ENCODE peak calls at places on chromosomes 12 and 14, in four cellular contexts. One of them, this sample, is unnamed.

GRCh38 chr12:94831081-94831747 is 172.3 kb downstream of the NDUFA12 start:
- DNase-seq in neural crest cell: no peak
- DNase-seq in IMR-90: no peak
- DNase-seq in amniotic stem cell: no peak
- DNase-seq in this sample: no peak

GRCh38 chr12:26109343-26109841 is 15.4 kb downstream of the BHLHE41 start:
- DNase-seq in neural crest cell: no peak
- DNase-seq in IMR-90: peak
- DNase-seq in amniotic stem cell: no peak
- DNase-seq in this sample: no peak

GRCh38 chr12:95218164-95218851 is 701 bp downstream of the VEZT start:
- DNase-seq in neural crest cell: no peak
- DNase-seq in IMR-90: peak
- DNase-seq in amniotic stem cell: peak
- DNase-seq in this sample: no peak

GRCh38 chr12:76927170-76927784 is 48.5 kb upstream of the CSRP2 start:
- DNase-seq in neural crest cell: peak
- DNase-seq in IMR-90: peak
- DNase-seq in amniotic stem cell: no peak
- DNase-seq in this sample: no peak

GRCh38 chr14:59425322-59425945 is 39.7 kb downstream of the GPR135 start:
- DNase-seq in neural crest cell: no peak
- DNase-seq in IMR-90: peak
- DNase-seq in amniotic stem cell: no peak
- DNase-seq in this sample: no peak

GRCh38 chr12:123807670-123808069 is 45.6 kb downstream of the DNAH10 start:
- DNase-seq in neural crest cell: no peak
- DNase-seq in IMR-90: no peak
- DNase-seq in amniotic stem cell: no peak
- DNase-seq in this sample: no peak

GRCh38 chr12:103455020-103455763 is 40.6 kb downstream of the C12orf42 start:
- DNase-seq in neural crest cell: no peak
- DNase-seq in IMR-90: no peak
- DNase-seq in amniotic stem cell: no peak
- DNase-seq in this sample: no peak

GRCh38 chr14:73949752-73950734 is at the start of the genes COQ6 and FAM161B:
- DNase-seq in neural crest cell: peak
- DNase-seq in IMR-90: peak
- DNase-seq in amniotic stem cell: peak
- DNase-seq in this sample: peak

GRCh38 chr12:79187032-79187431 is 322.5 kb downstream of the SYT1 start:
- DNase-seq in neural crest cell: no peak
- DNase-seq in IMR-90: no peak
- DNase-seq in amniotic stem cell: no peak
- DNase-seq in this sample: no peak

GRCh38 chr14:67524152-67524963 is 8.7 kb upstream of the PLEKHH1 start:
- DNase-seq in neural crest cell: no peak
- DNase-seq in IMR-90: no peak
- DNase-seq in amniotic stem cell: no peak
- DNase-seq in this sample: no peak

GRCh38 chr14:34334329-34334728 is 127.7 kb downstream of the SPTSSA start:
- DNase-seq in neural crest cell: no peak
- DNase-seq in IMR-90: no peak
- DNase-seq in amniotic stem cell: no peak
- DNase-seq in this sample: no peak

GRCh38 chr12:25017336-25017735 is 68.4 kb upstream of the BCAT1 start:
- DNase-seq in neural crest cell: no peak
- DNase-seq in IMR-90: peak
- DNase-seq in amniotic stem cell: no peak
- DNase-seq in this sample: no peak

GRCh38 chr12:53267309-53268008 is 640 bp upstream of the ESPL1 start:
- DNase-seq in neural crest cell: no peak
- DNase-seq in IMR-90: no peak
- DNase-seq in amniotic stem cell: no peak
- DNase-seq in this sample: no peak

GRCh38 chr12:10363922-10364838 is 25.7 kb downstream of the KLRK1 start:
- DNase-seq in neural crest cell: no peak
- DNase-seq in IMR-90: peak
- DNase-seq in amniotic stem cell: no peak
- DNase-seq in this sample: no peak

This sample was measured in non-pigmented ciliary epithelial cell.